ENCODE peak calls at places on chromosomes 5 and 9, in seven cellular contexts. Q, G, A, L, S, W and P are unnamed samples.
A peak's percentile ranks its signal among the peaks of the same experiment; 100 is the strongest.

GRCh38 chr9:105007143-105007542 is 79.2 kb upstream of the ABCA1 start:
- DNase-seq in G (no peak), A (no peak), W (no peak), Q (no peak), L (no peak), S (peak; percentile 80), P (no peak)

GRCh38 chr9:69186841-69187611 is 12.9 kb downstream of the TJP2 start:
- DNase-seq in Q (no peak), L (no peak), W (no peak), S (peak; percentile 70), A (no peak), G (no peak), P (no peak)

GRCh38 chr9:91419222-91420191 is 4.1 kb downstream of the NFIL3 start:
- DNase-seq in W (peak; percentile 90), S (peak; percentile 75), Q (no peak), L (peak; percentile 16), A (peak; percentile 92), G (peak; percentile 19), P (no peak)

GRCh38 chr5:159928122-159928960 is 12.1 kb downstream of the ADRA1B start:
- DNase-seq in W (peak; percentile 54), G (no peak), Q (no peak), A (no peak), L (no peak), S (no peak), P (peak; percentile 17)

GRCh38 chr9:125024917-125025316 is 84.0 kb upstream of the GOLGA1 start:
- DNase-seq in W (no peak), L (no peak), A (no peak), Q (no peak), S (no peak), G (no peak), P (no peak)

GRCh38 chr5:150544606-150545219 is 36.8 kb downstream of the NDST1 start:
- DNase-seq in G (peak; percentile 94), L (peak; percentile 90), Q (peak; percentile 67), A (peak; percentile 80), W (peak; percentile 57), S (peak; percentile 69), P (peak; percentile 96)

GRCh38 chr9:129176786-129177442 is 1.1 kb downstream of the IER5L start:
- DNase-seq in W (no peak), Q (no peak), L (peak; percentile 75), G (no peak), A (no peak), S (peak; percentile 65), P (peak; percentile 46)

GRCh38 chr5:38725419-38725865 is 120.4 kb upstream of the OSMR start:
- DNase-seq in W (no peak), A (no peak), L (no peak), G (no peak), S (no peak), Q (no peak), P (no peak)

GRCh38 chr5:128870923-128871322 is 94.4 kb upstream of the SLC27A6 start:
- DNase-seq in A (no peak), L (no peak), Q (no peak), W (no peak), S (no peak), G (no peak), P (no peak)

GRCh38 chr5:34915139-34915855 is at the start of the genes BRIX1 and RAD1:
- DNase-seq in S (peak; percentile 98), Q (peak; percentile 89), W (peak; percentile 95), G (peak; percentile 85), L (peak; percentile 90), A (peak; percentile 92), P (peak; percentile 98)

GRCh38 chr5:59517926-59518585 is 375.5 kb downstream of the PDE4D start:
- DNase-seq in A (no peak), Q (no peak), L (no peak), W (no peak), S (peak; percentile 75), G (no peak), P (no peak)

GRCh38 chr9:113734826-113735225 is 141.3 kb upstream of the ZNF618 start:
- DNase-seq in S (no peak), Q (no peak), W (no peak), G (no peak), L (no peak), A (no peak), P (no peak)

GRCh38 chr9:120877276-120878034 is 467 bp upstream of the PHF19 start:
- DNase-seq in Q (no peak), L (peak; percentile 95), G (peak; percentile 100), A (peak; percentile 54), W (no peak), S (peak; percentile 76), P (peak; percentile 73)

GRCh38 chr5:151745071-151745705 is 13.2 kb downstream of the ATOX1 start:
- DNase-seq in W (peak; percentile 98), S (peak; percentile 87), L (no peak), Q (no peak), G (no peak), A (no peak), P (no peak)

GRCh38 chr5:52041843-52042242 is 658.6 kb downstream of the ISL1 start:
- DNase-seq in G (no peak), Q (no peak), A (no peak), W (no peak), L (no peak), S (no peak), P (no peak)

GRCh38 chr9:136631038-136632000 is 31.4 kb upstream of the EGFL7 start:
- DNase-seq in W (peak; percentile 60), Q (peak; percentile 27), L (peak; percentile 90), S (peak; percentile 74), G (peak; percentile 71), A (peak; percentile 65), P (peak; percentile 84)

GRCh38 chr9:112212926-112213325 is 37.8 kb upstream of the SUSD1 start:
- DNase-seq in S (no peak), Q (no peak), G (no peak), L (no peak), A (no peak), W (no peak), P (no peak)

GRCh38 chr9:17776735-17777134 is 197.9 kb downstream of the SH3GL2 start:
- DNase-seq in Q (no peak), W (no peak), L (no peak), A (no peak), G (no peak), S (no peak), P (no peak)

GRCh38 chr5:107213025-107213424 is 457.7 kb downstream of the EFNA5 start:
- DNase-seq in Q (no peak), S (no peak), W (no peak), G (no peak), L (peak; percentile 25), A (no peak), P (peak; percentile 17)

GRCh38 chr5:152288917-152289595 is 116.0 kb downstream of the NMUR2 start:
- DNase-seq in Q (no peak), W (no peak), S (no peak), G (no peak), L (no peak), A (no peak), P (no peak)

GRCh38 chr9:129640086-129640870 is 1.7 kb downstream of the ASB6 start:
- DNase-seq in Q (no peak), W (no peak), L (peak; percentile 87), A (no peak), S (no peak), G (no peak), P (no peak)

GRCh38 chr9:5305741-5306140 is 1.2 kb upstream of the RLN2 start:
- DNase-seq in Q (no peak), G (no peak), L (no peak), S (no peak), W (no peak), A (no peak), P (no peak)

GRCh38 chr9:134391319-134392231 is 65.3 kb downstream of the RXRA start:
- DNase-seq in S (no peak), L (no peak), W (no peak), G (peak; percentile 50), Q (no peak), A (no peak), P (no peak)

GRCh38 chr9:2722715-2723114 is 5.4 kb downstream of the KCNV2 start:
- DNase-seq in A (peak; percentile 7), S (no peak), L (peak; percentile 34), Q (no peak), G (peak; percentile 14), W (no peak), P (peak; percentile 38)

DNA sequence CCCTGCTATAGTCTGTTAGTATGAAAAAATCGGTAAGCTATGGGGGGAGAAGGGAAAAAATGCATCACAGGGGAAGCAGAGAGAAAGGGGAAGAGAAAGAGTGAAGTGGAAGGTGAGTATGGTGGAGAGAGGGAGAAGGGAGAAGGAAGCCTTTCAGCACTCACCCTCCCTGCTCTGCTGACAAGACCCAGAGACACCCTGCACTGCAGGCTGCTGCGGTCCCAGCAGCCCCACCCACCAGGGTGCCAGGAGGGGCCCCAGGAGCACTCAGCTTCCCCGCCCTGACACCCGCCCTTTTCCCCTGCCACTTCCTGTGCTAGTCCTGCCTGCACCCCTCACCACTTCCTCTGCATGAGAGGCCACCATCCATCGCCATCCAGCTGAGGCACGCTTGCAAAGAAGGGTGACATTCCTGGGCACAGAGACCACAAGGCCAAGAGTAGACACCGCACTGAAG is 12.7 kb downstream of the STK10 start:
- DNase-seq in A (peak; percentile 25), L (no peak), G (peak; percentile 43), Q (no peak), W (no peak), S (no peak), P (no peak)
- TF ChIP-seq POLR2AphosphoS5 in A (no peak), L (no peak), G (no peak), Q (no peak), W (no peak), S (no peak), P (no peak)

GRCh38 chr9:93468763-93469456 is 15.5 kb upstream of the FAM120AOS start:
- DNase-seq in G (no peak), A (no peak), W (no peak), Q (no peak), S (peak; percentile 36), L (no peak), P (no peak)
- H3K4me2 ChIP-seq in G (peak overlapping the region; percentile 42), A (no peak overlapping the region), W (no peak overlapping the region), Q (peak overlapping the region; percentile 7), S (peak overlapping the region; percentile 1), L (peak overlapping the region; percentile 54), P (peak overlapping the region; percentile 34)

DNA sequence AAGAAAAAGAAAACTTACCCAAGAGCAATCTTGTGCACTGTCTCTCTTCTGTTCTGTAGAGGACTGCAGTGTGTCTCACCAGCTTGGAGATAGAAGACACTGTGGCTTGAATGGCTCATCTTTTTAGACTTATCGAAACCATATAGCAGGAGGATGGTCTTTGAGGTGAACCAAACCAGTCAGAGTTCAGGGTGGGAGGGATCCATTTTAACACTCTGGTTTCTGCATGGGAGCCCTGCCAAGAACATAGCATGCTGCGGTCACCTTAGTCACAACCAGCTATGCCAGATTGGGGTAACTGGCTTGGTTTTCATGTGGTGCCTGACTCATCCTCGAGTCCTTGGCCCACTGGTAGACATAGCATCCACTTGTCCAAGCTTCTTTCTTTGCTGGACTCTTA is 135.1 kb downstream of the PAPPA start:
- DNase-seq in A (no peak), W (no peak), G (no peak), L (no peak), Q (no peak), S (no peak), P (no peak)
- TF ChIP-seq POLR2AphosphoS5 in A (no peak), W (no peak), G (no peak), L (peak; percentile 56), Q (no peak), S (no peak), P (no peak)

DNA sequence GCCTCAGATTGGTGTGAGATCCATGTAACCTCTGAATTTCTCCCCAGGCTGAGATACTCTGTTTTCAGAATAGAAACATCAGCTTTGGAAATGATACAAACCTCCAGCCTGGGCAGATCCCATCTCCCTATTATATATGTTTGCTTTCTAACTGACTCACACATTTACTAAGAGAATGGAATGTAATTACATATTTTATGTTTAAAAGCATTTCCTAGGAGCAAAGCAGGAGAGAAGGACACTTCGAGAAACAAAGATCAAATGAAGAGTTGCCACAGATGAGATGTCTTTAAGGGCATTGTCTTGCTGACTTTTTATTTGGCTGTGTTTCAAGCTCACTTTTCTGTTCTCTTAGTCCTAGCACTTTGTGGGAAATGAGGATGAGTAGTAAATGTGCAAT is 96.3 kb downstream of the CDH18 start:
- DNase-seq in Q (no peak), G (no peak), A (no peak), W (no peak), L (no peak), S (no peak), P (no peak)
- H3K4me2 ChIP-seq in Q (no peak overlapping the region), G (no peak overlapping the region), A (no peak overlapping the region), W (no peak overlapping the region), L (peak overlapping the region; percentile 70), S (no peak overlapping the region), P (no peak overlapping the region)